ENCODE peak calls at places on chromosomes 5 and 9, in seven cellular contexts. Y is fibroblast of pulmonary artery, B is fibroblast of gingiva, G is NCI-H748 treated with DMSO at 0.1 percent for 48 hours, D is cardiac muscle cell, H is posterior cingulate gyrus, V is left ventricle myocardium superior. Q is an unnamed sample.
A peak's percentile ranks its signal among the peaks of the same experiment; 100 is the strongest.

GRCh38 chr5:134840811-134841210 is 5.0 kb upstream of the C5orf24 start:
- DNase-seq in Y (no peak), D (no peak), B (no peak), H (no peak), G (no peak), V (no peak), Q (no peak)

GRCh38 chr9:86098793-86099694 is at the start of gene GOLM1:
- DNase-seq in D (peak; percentile 79), B (peak; percentile 65), H (peak; percentile 92), Y (peak; percentile 63), G (peak; percentile 48), V (peak; percentile 76), Q (peak; percentile 95)

GRCh38 chr9:28951945-28952344 is 1378.7 kb upstream of the C9orf72 start:
- DNase-seq in V (no peak), G (no peak), Y (peak; percentile 24), H (no peak), B (no peak), D (no peak), Q (no peak)

GRCh38 chr5:84303315-84303714 is 81.4 kb downstream of the EDIL3 start:
- DNase-seq in G (no peak), V (no peak), Y (peak; percentile 32), D (peak; percentile 36), H (no peak), B (no peak), Q (peak; percentile 13)

GRCh38 chr9:116365056-116365471 is 211.5 kb downstream of the PAPPA start:
- DNase-seq in Y (peak; percentile 84), G (no peak), V (peak; percentile 75), H (peak; percentile 89), D (peak; percentile 85), B (peak; percentile 57), Q (peak; percentile 87)

GRCh38 chr5:33291216-33292000 is 149.4 kb upstream of the TARS1 start:
- DNase-seq in B (no peak), Y (no peak), V (peak; percentile 31), D (no peak), H (no peak), G (no peak), Q (no peak)

GRCh38 chr5:36897616-36898015 is 21.0 kb downstream of the NIPBL start:
- DNase-seq in H (no peak), G (no peak), D (peak; percentile 35), B (peak; percentile 68), Y (peak; percentile 52), V (no peak), Q (peak; percentile 48)

GRCh38 chr5:153988510-153988909 is 50.2 kb downstream of the FAM114A2 start:
- DNase-seq in Y (no peak), V (no peak), G (no peak), H (no peak), B (no peak), D (no peak), Q (no peak)

GRCh38 chr9:1979815-1980367 is 35.3 kb upstream of the SMARCA2 start:
- DNase-seq in H (no peak), G (no peak), V (peak; percentile 40), B (peak; percentile 91), Y (peak; percentile 60), D (peak; percentile 79), Q (peak; percentile 81)

GRCh38 chr9:33443047-33443446 is 4.3 kb downstream of the AQP3 start:
- DNase-seq in V (no peak), H (no peak), Y (peak; percentile 64), G (no peak), B (no peak), D (peak; percentile 63), Q (no peak)

GRCh38 chr9:73548201-73548600 is 396.5 kb downstream of the ANXA1 start:
- DNase-seq in D (no peak), G (peak; percentile 77), Y (no peak), V (no peak), H (no peak), B (no peak), Q (no peak)

GRCh38 chr9:28839778-28840430 is 1266.6 kb upstream of the C9orf72 start:
- DNase-seq in B (no peak), G (no peak), Y (no peak), H (peak; percentile 48), V (no peak), D (no peak), Q (no peak)

GRCh38 chr5:52956915-52957747 is 32.0 kb upstream of the ITGA2 start:
- DNase-seq in G (no peak), V (no peak), H (no peak), D (peak; percentile 29), B (no peak), Y (peak; percentile 33), Q (no peak)

GRCh38 chr5:10307206-10308148 is at the start of gene CMBL:
- DNase-seq in V (peak; percentile 77), Y (peak; percentile 62), D (peak; percentile 72), B (peak; percentile 42), G (peak; percentile 90), H (peak; percentile 95), Q (peak; percentile 79)

GRCh38 chr9:113580041-113580953 is 116.8 kb downstream of the RGS3 start:
- DNase-seq in B (peak; percentile 61), H (peak; percentile 94), G (no peak), V (peak; percentile 82), D (peak; percentile 76), Y (peak; percentile 58), Q (peak; percentile 30)

GRCh38 chr5:155082401-155082800 is 68.8 kb downstream of the KIF4B start:
- DNase-seq in V (no peak), B (peak; percentile 29), Y (peak; percentile 75), H (no peak), D (peak; percentile 70), G (no peak), Q (peak; percentile 64)

GRCh38 chr9:131976157-131976740 is 103.4 kb downstream of the MED27 start:
- DNase-seq in V (no peak), B (no peak), Y (no peak), H (no peak), D (no peak), G (no peak), Q (no peak)

GRCh38 chr5:133113331-133114061 is 61.7 kb downstream of the HSPA4 start:
- DNase-seq in Y (peak; percentile 66), V (no peak), H (no peak), G (no peak), B (no peak), D (peak; percentile 54), Q (no peak)

GRCh38 chr5:162699361-162699760 is 631.8 kb downstream of the GABRG2 start:
- DNase-seq in V (no peak), D (no peak), Y (no peak), H (no peak), G (no peak), B (no peak), Q (no peak)